ENCODE peak calls at places on chromosomes 5 and 9, in seven cellular contexts. T is heart right ventricle; O is uterus; M is CD8-positive, alpha-beta memory T cell; J is right lobe of liver; W is CD4-positive, alpha-beta memory T cell; K is colonic mucosa. U is an unnamed sample. For H3K27me3 and H3K4me1, the result is how much of the 10 kb centered on the place peaks cover.

GRCh38 chr9:137007816-137008270 is 11.5 kb upstream of the CLIC3 start:
- DNase-seq in O (no peak), T (no peak), J (no peak), M (no peak), K (no peak), W (no peak), U (no peak)

GRCh38 chr5:20028506-20028905 is 40.5 kb upstream of the CDH18 start:
- DNase-seq in W (no peak), K (no peak), T (no peak), M (no peak), O (no peak), J (no peak), U (no peak)

GRCh38 chr5:107118184-107118902 is 552.4 kb downstream of the EFNA5 start:
- DNase-seq in O (no peak), T (no peak), M (no peak), K (no peak), J (no peak), W (no peak), U (no peak)

GRCh38 chr5:82164109-82164956 is 113.8 kb downstream of the RPS23 start:
- DNase-seq in M (no peak), J (no peak), W (no peak), T (no peak), O (no peak), K (no peak), U (no peak)

GRCh38 chr5:172920447-172920849 is 38.8 kb upstream of the RPL26L1 start:
- DNase-seq in J (no peak), O (peak), T (no peak), M (no peak), W (no peak), K (no peak), U (no peak)

GRCh38 chr5:141942185-141942857 is 15.7 kb downstream of the PCDH12 start:
- DNase-seq in M (no peak), T (peak), K (no peak), W (no peak), J (peak), O (no peak), U (no peak)

GRCh38 chr9:126360073-126360472 is 33.4 kb downstream of the MVB12B start:
- DNase-seq in T (no peak), J (no peak), M (no peak), W (no peak), O (no peak), K (no peak), U (no peak)

GRCh38 chr5:1510151-1510561 is 13.6 kb downstream of the LPCAT1 start:
- DNase-seq in T (no peak), K (no peak), J (peak), M (no peak), W (no peak), O (peak), U (no peak)

GRCh38 chr9:111013250-111013649 is 25.0 kb downstream of the LPAR1 start:
- DNase-seq in O (no peak), M (no peak), J (no peak), W (no peak), K (no peak), T (no peak), U (no peak)

GRCh38 chr5:140398379-140398811 is 3.2 kb upstream of the ANKHD1 start:
- DNase-seq in K (no peak), J (no peak), M (no peak), W (no peak), O (no peak), T (no peak), U (no peak)

GRCh38 chr5:32388429-32389111 is 56.0 kb downstream of the ZFR start:
- DNase-seq in O (no peak), W (no peak), K (no peak), M (no peak), J (no peak), T (no peak), U (no peak)

GRCh38 chr9:35904966-35905781 is 828 bp upstream of the HRCT1 start:
- DNase-seq in M (no peak), O (no peak), J (no peak), K (peak), W (no peak), T (no peak), U (no peak)

GRCh38 chr5:59766394-59766793 is 127.1 kb downstream of the PDE4D start:
- DNase-seq in M (no peak), T (peak), W (no peak), O (peak), J (peak), K (peak), U (no peak)

GRCh38 chr9:115350548-115350947 is 232.6 kb upstream of the TNC start:
- DNase-seq in J (no peak), M (no peak), W (no peak), T (no peak), K (no peak), O (no peak), U (no peak)

GRCh38 chr9:125985998-125986655 is 239.0 kb downstream of the PBX3 start:
- DNase-seq in W (no peak), O (no peak), K (no peak), J (peak), T (no peak), M (no peak), U (no peak)

GRCh38 chr5:178769617-178770290 is 39.3 kb upstream of the ZNF354A start:
- DNase-seq in W (no peak), O (no peak), J (no peak), K (no peak), T (no peak), M (no peak), U (no peak)

GRCh38 chr5:51621156-51621555 is 237.9 kb downstream of the ISL1 start:
- DNase-seq in J (no peak), W (no peak), T (no peak), O (no peak), M (no peak), K (no peak), U (no peak)

GRCh38 chr5:123856736-123857135 is 344.8 kb downstream of the CSNK1G3 start:
- DNase-seq in J (no peak), W (no peak), M (no peak), K (no peak), T (no peak), O (no peak), U (no peak)

GRCh38 chr9:115262952-115263351 is 145.0 kb upstream of the TNC start:
- DNase-seq in O (no peak), J (no peak), K (no peak), M (no peak), T (no peak), W (no peak), U (no peak)

GRCh38 chr5:134371834-134372340 is 518 bp downstream of the UBE2B start:
- DNase-seq in K (peak), O (peak), W (peak), M (peak), J (peak), T (peak), U (peak)

GRCh38 chr5:1224631-1225030 is 550 bp upstream of the SLC6A18 start:
- DNase-seq in K (no peak), T (no peak), J (no peak), M (no peak), O (no peak), W (peak), U (no peak)

GRCh38 chr5:35926389-35927051 is 11.9 kb downstream of the CAPSL start:
- DNase-seq in K (peak), W (peak), J (peak), M (peak), O (peak), T (peak), U (peak)

GRCh38 chr9:130328349-130328801 is 62.8 kb downstream of the HMCN2 start:
- DNase-seq in T (peak), M (no peak), J (no peak), O (peak), K (peak), W (no peak), U (no peak)

GRCh38 chr9:24245988-24246387 is 299.7 kb downstream of the IZUMO3 start:
- DNase-seq in K (no peak), J (no peak), O (no peak), M (no peak), W (no peak), T (no peak), U (no peak)

GRCh38 chr5:115961413-115962238 is 649 bp upstream of the LVRN start:
- DNase-seq in W (no peak), J (no peak), T (no peak), O (no peak), K (no peak), M (no peak), U (no peak)

GRCh38 chr9:87865626-87866025 is 17.1 kb upstream of the SPATA31E1 start:
- DNase-seq in T (no peak), W (no peak), J (no peak), K (no peak), O (no peak), M (no peak), U (no peak)

GRCh38 chr5:72624641-72625236 is 117.5 kb upstream of the ZNF366 start:
- DNase-seq in K (no peak), M (no peak), W (no peak), T (peak), J (no peak), O (no peak), U (no peak)

GRCh38 chr5:473344-474192 is 30.6 kb downstream of the EXOC3 start:
- DNase-seq in K (peak), J (no peak), T (no peak), M (no peak), W (peak), O (no peak), U (no peak)

GRCh38 chr5:13478831-13479465 is 465.5 kb downstream of the DNAH5 start:
- DNase-seq in K (no peak), T (peak), O (no peak), J (peak), W (no peak), M (no peak), U (no peak)

GRCh38 chr5:34529581-34530331 is 126.4 kb upstream of the RAI14 start:
- DNase-seq in M (no peak), T (no peak), K (no peak), O (no peak), J (no peak), W (no peak), U (no peak)

GRCh38 chr5:135535820-135536801 is at the start of gene NEUROG1:
- DNase-seq in O (no peak), T (no peak), M (no peak), W (no peak), J (no peak), K (peak), U (no peak)

GRCh38 chr5:135538261-135538660 is 2.5 kb upstream of the NEUROG1 start:
- DNase-seq in T (no peak), O (no peak), K (no peak), J (no peak), M (no peak), W (no peak), U (no peak)

GRCh38 chr5:135539430-135540005 is 3.8 kb upstream of the NEUROG1 start:
- DNase-seq in T (no peak), M (no peak), W (no peak), O (no peak), J (no peak), K (no peak), U (no peak)

GRCh38 chr5:135537271-135537670 is 1.5 kb upstream of the NEUROG1 start:
- DNase-seq in W (no peak), T (no peak), M (no peak), O (no peak), K (no peak), J (no peak), U (no peak)

DNA sequence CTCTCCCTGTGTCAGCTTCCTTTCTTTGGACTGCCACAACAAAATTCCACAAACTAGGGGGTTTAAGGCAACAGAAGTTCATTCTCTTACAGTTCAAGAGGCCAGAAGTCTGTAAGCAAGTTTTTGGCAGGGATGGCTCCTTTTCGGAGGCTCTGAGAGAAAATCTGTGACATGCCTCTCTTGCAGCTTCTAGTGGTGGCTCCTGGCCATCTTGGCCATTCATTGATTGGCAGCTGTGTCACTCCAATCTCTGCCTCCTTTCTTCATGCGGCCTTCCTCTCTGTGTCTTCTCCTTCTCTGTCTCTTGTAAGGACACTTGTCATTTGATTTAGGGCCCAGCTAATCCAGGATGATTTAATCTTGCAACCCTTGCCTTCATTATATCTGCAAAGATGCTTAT is 2.0 kb upstream of the NEUROG1 start:
- DNase-seq in O (no peak), T (no peak), M (no peak), J (no peak), W (no peak), K (no peak), U (no peak)
- H3K27me3 ChIP-seq in O (under half), T (half or more), M (under half), J (under half), W (under half), K (half or more), U (under half)

DNA sequence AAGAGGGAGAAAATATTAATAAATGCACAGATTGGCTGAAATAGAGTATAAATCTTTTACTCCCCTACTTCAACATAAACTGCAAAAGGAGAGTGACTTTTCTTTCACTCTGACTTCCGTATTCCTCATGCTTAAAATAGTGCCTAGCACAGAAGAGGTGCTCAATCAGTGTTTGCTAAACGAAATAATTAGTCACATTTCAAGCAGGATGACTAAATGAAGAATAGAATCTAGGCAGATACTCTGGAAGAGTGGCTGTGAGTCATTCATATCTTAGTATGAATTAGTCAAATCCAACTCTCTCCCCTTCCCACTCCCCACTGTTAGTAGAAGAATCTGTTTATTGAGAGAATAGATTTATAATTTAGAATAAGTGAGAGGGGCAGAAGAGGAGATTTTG is 4.8 kb downstream of the CD274 start:
- DNase-seq in W (no peak), J (no peak), T (no peak), O (no peak), M (no peak), K (no peak), U (no peak)
- H3K4me1 ChIP-seq in W (half or more), J (under half), T (under half), O (under half), M (under half), K (under half), U (under half)

GRCh38 chr5:99034336-99034735 is 105.5 kb upstream of the CHD1 start:
- DNase-seq in O (no peak), T (no peak), J (no peak), K (peak), W (no peak), M (no peak), U (no peak)

GRCh38 chr5:99035942-99036341 is 107.1 kb upstream of the CHD1 start:
- DNase-seq in W (no peak), J (no peak), K (no peak), T (no peak), M (no peak), O (no peak), U (no peak)

GRCh38 chr5:99030871-99031440 is 102.1 kb upstream of the CHD1 start:
- DNase-seq in M (no peak), K (no peak), O (no peak), J (no peak), W (no peak), T (no peak), U (no peak)

GRCh38 chr5:99032234-99033013 is 103.6 kb upstream of the CHD1 start:
- DNase-seq in T (peak), J (peak), O (peak), K (peak), M (no peak), W (no peak), U (peak)

GRCh38 chr5:99033014-99033931 is 104.5 kb upstream of the CHD1 start:
- DNase-seq in J (no peak), K (no peak), W (no peak), O (no peak), T (no peak), M (no peak), U (no peak)
- H3K4me3 ChIP-seq in J (peak), K (peak), W (peak), O (peak), T (no peak), M (peak), U (peak)

DNA sequence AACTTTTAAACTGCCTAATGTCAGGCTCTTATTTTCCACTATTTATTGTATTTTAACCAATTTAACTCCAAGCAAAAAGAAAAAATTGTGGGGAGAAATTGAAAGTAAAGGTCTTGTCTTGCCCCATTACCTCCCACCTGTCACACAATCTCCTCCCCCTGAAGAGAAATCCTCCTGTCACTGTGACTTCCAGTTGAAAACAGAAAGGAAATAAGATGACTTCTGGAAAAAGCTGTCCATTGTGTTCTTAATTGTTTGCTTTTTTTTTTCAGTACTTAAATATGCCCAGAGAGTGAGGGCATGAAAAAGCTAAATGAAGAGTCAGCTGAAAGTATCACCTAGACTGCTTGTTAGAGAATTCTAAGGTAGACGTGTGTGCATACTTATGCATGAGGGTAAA is 5.6 kb downstream of the NR2F1-AS1 start:
- DNase-seq in W (no peak), J (no peak), T (no peak), K (no peak), O (no peak), M (no peak), U (no peak)
- H3K27me3 ChIP-seq in W (half or more), J (under half), T (half or more), K (half or more), O (under half), M (half or more), U (under half)

DNA sequence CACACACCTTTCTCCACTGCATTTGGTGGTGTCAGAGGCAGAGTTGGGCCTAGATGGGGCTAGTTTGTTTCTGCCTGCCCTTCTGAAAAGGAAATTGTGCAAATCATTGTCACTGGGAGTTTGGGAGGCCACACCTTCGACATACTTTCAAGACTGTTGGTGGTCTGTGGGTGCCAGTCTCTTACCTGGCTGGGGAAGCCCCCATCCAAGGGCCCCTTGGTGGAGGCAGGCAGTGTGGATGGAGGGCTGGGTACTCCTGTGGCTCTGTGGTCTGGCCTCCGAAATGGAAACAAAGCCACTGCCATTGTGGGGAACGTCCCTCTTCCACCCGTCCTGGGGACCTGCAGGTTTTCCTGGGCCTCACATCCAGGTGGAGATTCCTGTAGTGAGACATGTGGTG is 10.9 kb upstream of the PHYHD1 start:
- DNase-seq in T (no peak), J (no peak), W (no peak), K (no peak), M (no peak), O (no peak), U (no peak)
- H3K4me1 ChIP-seq in T (half or more), J (under half), W (half or more), K (under half), M (half or more), O (under half), U (half or more)

DNA sequence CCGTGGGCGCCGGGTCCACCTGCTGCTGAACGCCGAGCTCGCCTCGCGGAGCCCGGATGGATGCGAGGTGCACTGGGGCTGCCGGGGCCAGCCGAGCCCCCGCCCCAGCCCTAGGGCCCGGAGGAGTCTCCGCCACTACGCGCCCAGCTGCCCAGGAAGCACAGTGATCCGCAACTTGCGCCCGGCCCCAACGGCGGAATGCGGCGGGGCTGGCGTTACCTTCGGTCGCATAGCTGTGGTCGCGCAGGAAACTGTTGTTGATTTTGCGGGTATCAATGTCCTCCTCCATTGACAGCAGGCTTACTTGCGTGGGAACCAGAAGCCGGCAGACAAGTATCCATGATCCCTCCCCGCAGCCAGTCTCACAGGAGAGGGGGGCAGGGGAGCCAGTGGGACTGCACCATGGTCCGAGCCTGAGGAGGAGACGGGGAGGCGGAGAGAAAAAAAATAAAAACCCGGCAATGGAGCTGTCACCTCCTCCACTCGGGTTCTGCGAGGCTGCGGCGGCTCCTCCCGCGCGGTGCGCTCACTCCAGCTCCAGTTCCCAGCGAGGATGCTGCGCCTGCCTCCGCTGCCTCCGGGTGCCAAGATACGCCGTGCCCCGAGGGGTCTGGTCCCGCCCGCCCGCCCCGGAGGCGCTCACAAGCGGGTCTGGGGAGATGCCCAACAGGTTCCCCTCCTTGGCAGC is 630 bp downstream of the PPP2R2B start:
- DNase-seq in K (no peak), T (peak), O (no peak), J (no peak), W (peak), M (peak), U (peak)
- H3K4me3 ChIP-seq in K (peak), T (peak), O (peak), J (peak), W (peak), M (peak), U (peak)

GRCh38 chr9:121661328-121661727 is 9.9 kb downstream of the DAB2IP start:
- DNase-seq in T (no peak), J (no peak), K (peak), W (no peak), O (no peak), M (no peak), U (no peak)
- H3K27me3 ChIP-seq in T (under half), J (under half), K (under half), W (under half), O (under half), M (under half), U (under half)

DNA sequence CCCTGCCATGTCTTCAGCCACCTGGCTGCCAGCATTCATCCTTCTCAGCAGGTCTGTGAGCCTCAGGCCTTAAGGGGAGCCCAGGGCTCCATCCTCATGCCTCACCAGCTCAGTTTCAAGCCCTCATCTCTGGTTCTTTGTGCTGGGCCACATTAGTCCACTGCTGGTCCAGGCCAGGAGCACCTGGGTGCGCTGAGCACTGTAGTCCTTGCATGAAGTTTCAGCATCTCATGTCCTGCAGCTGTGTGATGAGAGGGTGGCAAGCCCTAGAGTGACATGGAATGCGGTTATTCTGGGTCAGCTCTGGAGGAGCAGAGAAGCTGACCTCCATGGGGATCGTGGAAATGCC is 42.7 kb downstream of the COL5A1 start:
- DNase-seq in W (no peak), O (no peak), K (no peak), J (no peak), M (no peak), T (no peak), U (no peak)
- H3K4me1 ChIP-seq in W (under half), O (under half), K (under half), J (under half), M (under half), T (under half), U (under half)

GRCh38 chr9:95317893-95318211 is 343 bp upstream of the FANCC start:
- DNase-seq in T (no peak), K (no peak), O (no peak), W (no peak), M (no peak), J (no peak), U (no peak)
- H3K4me3 ChIP-seq in T (peak), K (peak), O (peak), W (no peak), M (peak), J (peak), U (peak)

U was measured in CD8-positive, alpha-beta T cell.